ENCODE peak calls at places on chromosomes 6 and 20, in nine cellular contexts. L, Q, W, J, B, I, R, Z and F are unnamed samples.

GRCh38 chr6:16168858-16169257 is 40.0 kb downstream of the MYLIP start:
- DNase-seq in L (peak), Q (peak), W (no peak), J (peak), B (no peak), I (peak), R (peak), Z (no peak), F (no peak)

GRCh38 chr6:2168480-2168879 is 76.9 kb downstream of the GMDS start:
- DNase-seq in L (peak), Q (no peak), W (no peak), J (no peak), B (no peak), I (no peak), R (no peak), Z (no peak), F (no peak)

GRCh38 chr6:13526718-13527668 is 39.6 kb upstream of the GFOD1 start:
- DNase-seq in L (peak), Q (peak), W (no peak), J (peak), B (no peak), I (no peak), R (peak), Z (no peak), F (peak)

GRCh38 chr6:145036236-145036635 is 699.1 kb downstream of the EPM2A start:
- DNase-seq in L (no peak), Q (no peak), W (no peak), J (no peak), B (no peak), I (no peak), R (no peak), Z (no peak), F (no peak)

GRCh38 chr6:91860951-91861350 is 1274.1 kb upstream of the MAP3K7 start:
- DNase-seq in L (no peak), Q (peak), W (no peak), J (no peak), B (no peak), I (peak), R (no peak), Z (no peak), F (no peak)

GRCh38 chr6:44264154-44265002 is 973 bp downstream of the NFKBIE start:
- DNase-seq in L (peak), Q (no peak), W (peak), J (no peak), B (no peak), I (no peak), R (no peak), Z (peak), F (no peak)

GRCh38 chr6:2469428-2469827 is 224.0 kb upstream of the GMDS start:
- DNase-seq in L (no peak), Q (no peak), W (no peak), J (no peak), B (no peak), I (no peak), R (no peak), Z (no peak), F (no peak)

GRCh38 chr6:129730477-129731165 is 20.6 kb upstream of the ARHGAP18 start:
- DNase-seq in L (peak), Q (no peak), W (no peak), J (peak), B (no peak), I (no peak), R (no peak), Z (no peak), F (no peak)

GRCh38 chr20:51886891-51887608 is 84.7 kb upstream of the SALL4 start:
- DNase-seq in L (no peak), Q (no peak), W (no peak), J (no peak), B (no peak), I (no peak), R (no peak), Z (no peak), F (no peak)

GRCh38 chr6:138465007-138465645 is 34.2 kb downstream of the NHSL1 start:
- DNase-seq in L (peak), Q (no peak), W (no peak), J (no peak), B (no peak), I (peak), R (no peak), Z (no peak), F (no peak)

GRCh38 chr6:110421749-110422443 is 6.5 kb upstream of the DDO start:
- DNase-seq in L (no peak), Q (no peak), W (no peak), J (no peak), B (no peak), I (no peak), R (no peak), Z (no peak), F (no peak)

GRCh38 chr20:36439040-36439730 is 102.1 kb upstream of the MYL9 start:
- DNase-seq in L (peak), Q (no peak), W (peak), J (peak), B (peak), I (peak), R (no peak), Z (peak), F (no peak)

GRCh38 chr20:37745553-37745952 is 51.7 kb downstream of the CTNNBL1 start:
- DNase-seq in L (no peak), Q (no peak), W (no peak), J (no peak), B (no peak), I (no peak), R (no peak), Z (no peak), F (no peak)

GRCh38 chr6:92710048-92710447 is 709.3 kb downstream of the EPHA7 start:
- DNase-seq in L (no peak), Q (no peak), W (no peak), J (no peak), B (no peak), I (no peak), R (no peak), Z (no peak), F (no peak)

GRCh38 chr20:48951041-48951440 is 29.5 kb downstream of the ARFGEF2 start:
- DNase-seq in L (no peak), Q (no peak), W (no peak), J (no peak), B (no peak), I (no peak), R (no peak), Z (no peak), F (no peak)